ENCODE peak calls at places on chromosomes 5 and 9, in five cellular contexts. U is K562, B is H1, M is GM12878, K is HepG2. A is an unnamed sample. For H3K79me2, the result is how much of the 10 kb centered on the place peaks cover.

GRCh38 chr9:132651259-132651658 is 18.5 kb downstream of the DDX31 start:
- DNase-seq in U (no peak), B (no peak), M (no peak), K (no peak), A (peak)

GRCh38 chr9:137028281-137029057 is 432 bp upstream of the ABCA2 start:
- DNase-seq in U (peak), B (no peak), M (no peak), K (no peak), A (peak)

GRCh38 chr5:90096415-90097081 is 313.0 kb downstream of the CETN3 start:
- DNase-seq in U (peak), B (peak), M (no peak), K (peak), A (no peak)

GRCh38 chr5:137733922-137734695 is 1.8 kb downstream of the KLHL3 start:
- DNase-seq in U (no peak), B (no peak), M (no peak), K (no peak), A (no peak)

GRCh38 chr5:157594675-157595074 is 19.1 kb upstream of the ADAM19 start:
- DNase-seq in U (no peak), B (no peak), M (no peak), K (no peak), A (no peak)

GRCh38 chr9:91395553-91396470 is 27.8 kb downstream of the NFIL3 start:
- DNase-seq in U (no peak), B (no peak), M (peak), K (no peak), A (no peak)

GRCh38 chr9:132369421-132369820 is 14.6 kb upstream of the SETX start:
- DNase-seq in U (no peak), B (no peak), M (no peak), K (no peak), A (no peak)

GRCh38 chr5:14901462-14902051 is 30.0 kb upstream of the ANKH start:
- DNase-seq in U (no peak), B (no peak), M (no peak), K (no peak), A (peak)

GRCh38 chr9:77092536-77092935 is 73.1 kb downstream of the FOXB2 start:
- DNase-seq in U (no peak), B (no peak), M (no peak), K (no peak), A (no peak)

GRCh38 chr5:57442080-57442839 is 40.4 kb downstream of the ACTBL2 start:
- DNase-seq in U (peak), B (no peak), M (no peak), K (no peak), A (no peak)

GRCh38 chr5:113489299-113489698 is 1.0 kb upstream of the MCC start:
- DNase-seq in U (no peak), B (no peak), M (no peak), K (peak), A (peak)

GRCh38 chr5:67910599-67910998 is 305.0 kb upstream of the PIK3R1 start:
- DNase-seq in U (no peak), B (no peak), M (no peak), K (no peak), A (no peak)

GRCh38 chr5:141757402-141757801 is 75.4 kb upstream of the ARAP3 start:
- DNase-seq in U (peak), B (peak), M (no peak), K (no peak), A (peak)

GRCh38 chr9:89805726-89806125 is 200.9 kb downstream of the GADD45G start:
- DNase-seq in U (no peak), B (no peak), M (no peak), K (no peak), A (no peak)

GRCh38 chr9:34998266-34998665 is 8.7 kb downstream of the DNAJB5 start:
- DNase-seq in U (no peak), B (no peak), M (no peak), K (no peak), A (no peak)

GRCh38 chr5:121870489-121870888 is 18.8 kb downstream of the FTMT start:
- DNase-seq in U (no peak), B (no peak), M (no peak), K (no peak), A (no peak)

GRCh38 chr9:100474082-100474949 is 1.4 kb downstream of the TMEFF1 start:
- DNase-seq in U (no peak), B (no peak), M (no peak), K (no peak), A (peak)

GRCh38 chr5:52786937-52787599 is 648 bp upstream of the ITGA1 start:
- DNase-seq in U (no peak), B (no peak), M (no peak), K (peak), A (no peak)

GRCh38 chr9:137053944-137054931 is at the start of gene ENTPD2:
- DNase-seq in U (peak), B (no peak), M (no peak), K (peak), A (no peak)

GRCh38 chr5:78294250-78295034 is at the start of gene AP3B1:
- DNase-seq in U (peak), B (peak), M (peak), K (peak), A (peak)

DNA sequence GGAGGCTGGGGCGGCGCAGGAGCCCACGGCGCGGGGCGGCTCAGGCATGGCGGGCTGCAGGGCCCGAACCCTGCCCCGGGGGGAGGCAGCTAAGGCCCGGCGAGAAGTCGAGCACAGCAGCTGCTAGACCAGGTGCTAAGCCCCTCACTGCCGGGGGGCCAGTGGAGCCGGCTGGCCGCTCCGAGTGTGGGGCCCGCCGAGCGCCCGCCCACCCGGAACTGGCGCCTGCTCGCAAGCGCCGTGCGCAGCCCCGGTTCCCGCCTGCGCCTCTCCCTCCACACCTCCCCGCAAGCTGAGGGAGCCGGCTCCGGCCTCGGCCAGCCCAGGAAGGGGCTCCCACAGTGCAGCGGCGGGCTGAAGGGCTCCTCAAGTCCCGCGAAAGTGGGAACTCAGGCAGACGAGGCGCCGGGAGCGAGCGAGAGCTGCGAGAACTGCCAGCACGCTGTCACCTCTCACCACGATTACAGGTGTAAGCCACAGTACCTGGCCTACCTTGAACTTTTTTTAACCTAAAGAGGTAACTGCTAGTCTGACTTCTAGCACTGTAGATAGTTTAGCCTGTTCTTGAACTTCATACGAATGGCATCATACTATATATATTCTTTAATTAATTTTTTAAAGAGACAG is 35.6 kb downstream of the PTGS1 start:
- DNase-seq in U (no peak), B (no peak), M (no peak), K (no peak), A (peak)
- H3K79me2 ChIP-seq in U (under half), B (under half), M (under half), K (under half), A (under half)

GRCh38 chr5:139696894-139697658 is 48.9 kb downstream of the CXXC5 start:
- DNase-seq in U (peak), B (no peak), M (no peak), K (peak), A (peak)

GRCh38 chr5:139699352-139699751 is 51.2 kb downstream of the CXXC5 start:
- DNase-seq in U (no peak), B (no peak), M (no peak), K (no peak), A (no peak)

GRCh38 chr5:139696167-139696893 is 48.2 kb downstream of the CXXC5 start:
- DNase-seq in U (no peak), B (no peak), M (no peak), K (no peak), A (no peak)

GRCh38 chr5:139700711-139701693 is 52.9 kb downstream of the CXXC5 start:
- DNase-seq in U (peak), B (no peak), M (no peak), K (peak), A (peak)

DNA sequence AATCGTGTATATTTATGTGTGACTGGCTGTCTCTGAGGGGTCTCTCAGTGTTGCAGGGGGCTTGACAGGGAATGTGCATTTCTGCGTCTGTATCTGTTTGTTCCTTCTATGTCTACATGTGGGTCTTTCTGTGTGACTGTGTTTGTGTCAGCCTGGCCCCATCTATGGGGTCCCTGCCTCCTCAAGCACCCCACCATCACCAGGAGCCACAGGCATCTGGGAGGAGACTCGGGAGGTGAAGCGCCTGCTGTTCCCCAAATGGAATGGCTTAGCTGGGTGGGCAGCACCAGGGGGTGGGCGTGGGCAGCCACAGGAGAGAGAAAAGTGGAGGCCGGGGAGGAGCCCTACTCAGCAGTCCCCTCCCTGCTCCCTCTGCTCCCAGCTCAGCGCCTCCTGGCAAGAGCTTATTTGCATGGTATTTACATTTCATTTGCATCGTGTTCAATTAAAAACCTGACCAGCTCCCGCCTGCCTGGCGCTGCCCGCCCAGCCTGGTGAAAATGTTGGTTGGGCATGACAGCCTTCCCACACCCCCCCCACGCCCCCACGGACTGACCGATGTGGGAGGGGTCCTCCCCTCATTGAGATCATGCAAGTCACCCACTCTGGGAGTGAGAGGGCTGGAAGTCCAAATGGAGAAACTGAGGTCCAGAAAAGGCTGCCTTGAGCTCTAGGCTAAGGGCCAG is 50.5 kb downstream of the CXXC5 start:
- DNase-seq in U (peak), B (no peak), M (no peak), K (no peak), A (peak)
- TF ChIP-seq TAF1 in U (no peak), B (no peak), M (no peak), K (no peak), A (no peak)

GRCh38 chr5:151259931-151260330 is 6.9 kb downstream of the GM2A start:
- DNase-seq in U (no peak), B (no peak), M (no peak), K (no peak), A (no peak)

GRCh38 chr5:151258771-151259170 is 5.8 kb downstream of the GM2A start:
- DNase-seq in U (no peak), B (no peak), M (no peak), K (no peak), A (no peak)

GRCh38 chr5:151254533-151254932 is 1.5 kb downstream of the GM2A start:
- DNase-seq in U (no peak), B (no peak), M (no peak), K (no peak), A (no peak)

GRCh38 chr5:151255621-151256286 is 2.8 kb downstream of the GM2A start:
- DNase-seq in U (no peak), B (no peak), M (peak), K (no peak), A (no peak)

GRCh38 chr5:151257731-151258715 is 5.0 kb downstream of the GM2A start:
- DNase-seq in U (no peak), B (no peak), M (peak), K (no peak), A (no peak)
- H3K79me2 ChIP-seq in U (under half), B (under half), M (half or more), K (under half), A (under half)

DNA sequence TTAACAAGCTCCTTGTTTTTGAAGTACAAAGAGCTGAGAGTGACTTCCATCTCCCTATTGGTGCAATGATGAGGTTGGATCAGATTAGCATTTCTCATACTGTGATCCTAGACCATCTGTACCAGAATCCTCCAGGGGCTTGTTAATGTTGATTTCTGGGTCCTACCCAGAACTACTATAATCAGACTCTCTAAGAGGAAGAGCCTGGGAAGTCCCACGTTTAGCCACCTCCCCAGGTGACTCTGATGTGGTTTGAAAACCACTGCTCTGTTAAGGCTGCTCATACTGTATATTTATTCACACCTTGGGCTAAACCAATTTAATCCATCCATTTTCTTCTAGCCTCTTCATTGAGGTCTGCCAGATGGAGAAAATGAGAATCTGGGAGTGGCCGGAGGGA is 49.6 kb upstream of the SMIM32 start:
- DNase-seq in U (no peak), B (no peak), M (peak), K (no peak), A (no peak)
- TF ChIP-seq TAF1 in U (no peak), B (no peak), M (no peak), K (no peak), A (no peak)

GRCh38 chr9:72160446-72161123 is 11.3 kb downstream of the GDA start:
- DNase-seq in U (no peak), B (no peak), M (no peak), K (no peak), A (no peak)
- H3K79me2 ChIP-seq in U (under half), B (under half), M (under half), K (under half), A (under half)

DNA sequence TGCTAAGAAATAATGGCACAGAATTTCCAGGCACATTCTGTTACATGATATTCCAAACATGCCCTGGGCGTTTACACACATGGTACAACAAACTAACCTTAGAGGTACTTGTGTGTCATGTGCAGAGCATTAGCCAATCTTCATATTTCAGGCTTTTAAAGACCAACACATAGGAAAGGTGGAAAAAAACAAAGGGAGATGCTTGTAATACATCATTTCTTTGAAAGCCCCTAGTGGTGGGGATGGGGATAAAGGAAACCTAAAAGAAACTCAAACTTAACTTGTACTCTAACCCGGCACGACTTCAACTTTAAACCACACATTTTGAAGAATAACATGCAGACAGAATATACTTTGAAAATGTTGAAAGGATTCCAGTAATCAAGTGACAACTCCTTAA is 133.6 kb downstream of the PTPRD start:
- DNase-seq in U (peak), B (no peak), M (no peak), K (peak), A (peak)
- TF ChIP-seq TAF1 in U (no peak), B (no peak), M (no peak), K (no peak), A (no peak)

DNA sequence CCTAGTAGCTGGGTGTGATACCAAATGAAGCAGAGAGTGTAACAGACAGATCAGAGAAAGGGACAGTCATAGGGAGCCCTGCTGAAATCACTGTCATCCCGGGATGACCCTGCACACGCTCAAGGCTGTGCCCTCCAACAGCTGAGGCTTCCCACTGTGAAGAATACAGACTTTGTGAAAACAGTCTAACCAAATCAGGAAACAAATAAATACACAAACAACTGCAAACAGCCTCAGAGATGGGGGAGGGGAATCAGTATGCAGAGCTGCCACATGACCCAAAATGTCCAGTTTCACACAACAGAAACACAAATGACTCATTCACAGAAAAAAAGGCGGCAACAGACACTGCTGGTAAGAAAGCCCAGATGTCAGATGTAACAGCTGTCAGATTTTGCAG is 101.9 kb downstream of the ADAMTS2 start:
- DNase-seq in U (no peak), B (no peak), M (no peak), K (no peak), A (peak)
- H3K79me2 ChIP-seq in U (under half), B (under half), M (under half), K (under half), A (under half)

GRCh38 chr9:93669116-93669957 is 93.0 kb downstream of the PHF2 start:
- DNase-seq in U (no peak), B (no peak), M (no peak), K (no peak), A (no peak)
- TF ChIP-seq TAF1 in U (no peak), B (no peak), M (no peak), K (no peak), A (no peak)

DNA sequence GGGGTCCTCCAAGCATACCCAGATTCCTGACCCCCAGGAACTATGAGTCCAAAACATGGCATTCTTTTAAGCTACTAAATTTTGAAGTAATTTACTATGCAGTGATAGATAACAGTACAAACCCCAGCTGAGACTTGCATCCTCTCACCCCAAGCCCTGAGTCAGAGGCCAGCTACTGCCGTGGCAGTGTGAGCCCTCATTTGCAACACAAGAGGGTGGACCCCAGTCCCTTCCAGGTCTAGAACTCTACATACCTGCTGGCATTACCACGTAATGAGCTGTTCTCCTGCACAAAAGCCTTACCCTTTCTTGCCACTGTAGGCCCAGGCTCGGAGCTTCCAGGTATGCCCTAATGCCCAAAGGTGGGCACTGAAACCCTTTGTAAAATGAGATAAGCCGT is 108.6 kb upstream of the ERCC6L2 start:
- DNase-seq in U (no peak), B (peak), M (no peak), K (no peak), A (no peak)
- H3K79me2 ChIP-seq in U (under half), B (under half), M (under half), K (under half), A (under half)

DNA sequence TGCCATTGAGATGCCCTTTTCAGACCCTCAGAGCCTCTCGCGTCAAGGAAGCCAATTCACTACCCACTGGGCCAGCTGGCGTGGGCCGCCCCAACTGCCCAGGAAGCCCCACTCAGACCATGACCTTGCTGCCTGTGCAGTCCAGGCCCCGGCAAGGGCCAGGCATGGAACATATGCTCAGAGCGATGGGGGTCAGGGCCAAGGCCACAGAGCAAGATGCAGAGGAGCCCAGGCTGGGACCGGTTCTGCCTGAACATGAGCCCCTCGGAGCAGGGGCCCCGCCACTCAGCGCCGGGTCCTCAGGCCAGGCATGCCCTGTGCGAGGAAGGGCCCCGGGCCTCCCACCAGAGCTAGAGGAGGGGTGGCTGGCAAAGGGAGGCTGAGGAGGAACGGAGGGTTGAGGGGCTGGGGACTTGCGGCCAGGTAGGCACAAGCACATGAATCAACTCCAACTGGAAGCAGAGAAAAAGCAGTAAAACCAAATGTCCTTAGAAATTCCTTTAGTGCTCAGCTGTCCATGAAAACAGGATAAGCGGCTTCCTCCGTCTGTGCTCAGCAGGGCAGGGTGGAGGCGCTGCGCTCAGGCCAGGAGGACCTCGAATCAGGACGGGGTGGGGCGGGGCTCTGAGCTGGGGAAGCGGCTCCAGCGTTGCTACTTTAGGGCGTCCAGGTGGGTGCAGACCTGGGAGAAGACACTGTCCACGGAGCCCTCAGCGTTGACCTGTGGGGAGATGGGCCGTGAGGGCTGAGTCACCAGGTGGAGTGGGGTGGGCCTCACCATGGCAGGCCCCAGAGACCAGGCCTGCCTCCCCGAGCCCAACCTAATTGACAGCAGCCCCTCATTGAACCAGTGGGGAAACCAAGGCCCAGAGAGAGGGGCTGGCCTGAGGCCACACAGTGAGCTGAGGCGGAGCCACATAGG is 9.9 kb downstream of the AK1 start:
- DNase-seq in U (no peak), B (no peak), M (no peak), K (no peak), A (no peak)
- TF ChIP-seq TAF1 in U (no peak), B (no peak), M (no peak), K (no peak), A (no peak)

A was measured in SK-N-SH.